ENCODE peak calls at places on chromosome X, in seven cellular contexts. S, K, Z, G, W, L and R are unnamed samples.

GRCh38 chrX:118495958-118496762 is 545 bp downstream of the DOCK11 start:
- DNase-seq in S (no peak), K (peak), Z (peak), G (peak), W (peak), L (peak), R (no peak)

GRCh38 chrX:110414679-110415439 is 56.2 kb downstream of the RTL9 start:
- DNase-seq in S (no peak), K (no peak), Z (no peak), G (no peak), W (no peak), L (no peak), R (peak)

GRCh38 chrX:134631404-134632346 is 26.6 kb downstream of the PLAC1 start:
- DNase-seq in S (no peak), K (peak), Z (peak), G (no peak), W (peak), L (no peak), R (no peak)

GRCh38 chrX:38864165-38864564 is 62.9 kb downstream of the MID1IP1 start:
- DNase-seq in S (no peak), K (no peak), Z (no peak), G (no peak), W (peak), L (no peak), R (peak)

GRCh38 chrX:24673424-24673823 is 20.3 kb upstream of the POLA1 start:
- DNase-seq in S (no peak), K (no peak), Z (no peak), G (no peak), W (no peak), L (no peak), R (no peak)

GRCh38 chrX:72255445-72255844 is 16.6 kb upstream of the ERCC6L start:
- DNase-seq in S (no peak), K (no peak), Z (no peak), G (no peak), W (no peak), L (no peak), R (no peak)

GRCh38 chrX:12563121-12563520 is 228.1 kb upstream of the PRPS2 start:
- DNase-seq in S (no peak), K (no peak), Z (no peak), G (no peak), W (peak), L (no peak), R (peak)

GRCh38 chrX:69538321-69538876 is 34.3 kb downstream of the NALF2 start:
- DNase-seq in S (peak), K (peak), Z (peak), G (peak), W (peak), L (peak), R (no peak)

GRCh38 chrX:71917621-71918341 is 7.1 kb downstream of the NHSL2 start:
- DNase-seq in S (no peak), K (no peak), Z (no peak), G (no peak), W (no peak), L (no peak), R (no peak)